ENCODE peak calls at places on chromosomes 5 and 9, in nine cellular contexts. U is CD8-positive, alpha-beta T cell; C is suprapubic skin; F is CD4-positive, alpha-beta memory T cell; X is mesenchymal stem cell; K is brain microvascular endothelial cell; L is colonic mucosa; V is breast epithelium; H is endothelial cell of umbilical vein. D is an unnamed sample. For H3K27me3, the result is how much of the 10 kb centered on the place peaks cover.

GRCh38 chr5:23507278-23507685 is at the start of gene PRDM9:
- DNase-seq in U (no peak), C (no peak), F (no peak), X (peak), K (no peak), L (no peak), V (peak), H (no peak), D (peak)

GRCh38 chr9:73042155-73042554 is 89.3 kb upstream of the ALDH1A1 start:
- DNase-seq in U (no peak), C (no peak), F (no peak), X (peak), K (no peak), L (no peak), V (no peak), H (no peak), D (no peak)

GRCh38 chr5:67249590-67249895 is 52.9 kb upstream of the CD180 start:
- DNase-seq in U (no peak), C (no peak), F (no peak), X (no peak), K (no peak), L (no peak), V (no peak), H (no peak), D (no peak)

GRCh38 chr5:181221792-181222629 is 1.1 kb upstream of the TRIM41 start:
- DNase-seq in U (peak), C (peak), F (peak), X (peak), K (peak), L (peak), V (peak), H (peak), D (peak)

GRCh38 chr5:76402251-76402879 is 720 bp upstream of the IQGAP2 start:
- DNase-seq in U (peak), C (peak), F (no peak), X (no peak), K (no peak), L (peak), V (peak), H (peak), D (no peak)

GRCh38 chr5:108093186-108093585 is 288.7 kb downstream of the FBXL17 start:
- DNase-seq in U (no peak), C (no peak), F (no peak), X (peak), K (no peak), L (no peak), V (no peak), H (peak), D (no peak)

GRCh38 chr5:109563189-109563588 is 126.5 kb upstream of the MAN2A1 start:
- DNase-seq in U (no peak), C (no peak), F (no peak), X (no peak), K (no peak), L (no peak), V (no peak), H (no peak), D (no peak)

GRCh38 chr9:128899566-128900322 is 17.8 kb downstream of the LRRC8A start:
- DNase-seq in U (peak), C (no peak), F (no peak), X (peak), K (no peak), L (no peak), V (no peak), H (no peak), D (no peak)

GRCh38 chr9:1869843-1870242 is 145.3 kb upstream of the SMARCA2 start:
- DNase-seq in U (no peak), C (no peak), F (peak), X (no peak), K (no peak), L (peak), V (no peak), H (no peak), D (no peak)

GRCh38 chr5:132747693-132748440 is 641 bp downstream of the CCNI2 start:
- DNase-seq in U (peak), C (no peak), F (peak), X (no peak), K (no peak), L (no peak), V (peak), H (no peak), D (no peak)

GRCh38 chr5:132748522-132749000 is 1.3 kb downstream of the CCNI2 start:
- DNase-seq in U (peak), C (no peak), F (no peak), X (no peak), K (no peak), L (no peak), V (no peak), H (no peak), D (no peak)

GRCh38 chr5:132750471-132751230 is 3.4 kb downstream of the CCNI2 start:
- DNase-seq in U (peak), C (no peak), F (no peak), X (no peak), K (no peak), L (no peak), V (peak), H (no peak), D (no peak)

GRCh38 chr5:132751444-132751843 is 4.2 kb downstream of the CCNI2 start:
- DNase-seq in U (no peak), C (no peak), F (no peak), X (no peak), K (peak), L (no peak), V (peak), H (no peak), D (no peak)

GRCh38 chr5:132749506-132749905 is 2.3 kb downstream of the CCNI2 start:
- DNase-seq in U (peak), C (no peak), F (no peak), X (no peak), K (no peak), L (no peak), V (peak), H (no peak), D (no peak)
- H3K27me3 ChIP-seq in U (under half), C (under half), F (under half), X (under half), K (under half), L (under half), V (under half), H (under half), D (under half)

DNA sequence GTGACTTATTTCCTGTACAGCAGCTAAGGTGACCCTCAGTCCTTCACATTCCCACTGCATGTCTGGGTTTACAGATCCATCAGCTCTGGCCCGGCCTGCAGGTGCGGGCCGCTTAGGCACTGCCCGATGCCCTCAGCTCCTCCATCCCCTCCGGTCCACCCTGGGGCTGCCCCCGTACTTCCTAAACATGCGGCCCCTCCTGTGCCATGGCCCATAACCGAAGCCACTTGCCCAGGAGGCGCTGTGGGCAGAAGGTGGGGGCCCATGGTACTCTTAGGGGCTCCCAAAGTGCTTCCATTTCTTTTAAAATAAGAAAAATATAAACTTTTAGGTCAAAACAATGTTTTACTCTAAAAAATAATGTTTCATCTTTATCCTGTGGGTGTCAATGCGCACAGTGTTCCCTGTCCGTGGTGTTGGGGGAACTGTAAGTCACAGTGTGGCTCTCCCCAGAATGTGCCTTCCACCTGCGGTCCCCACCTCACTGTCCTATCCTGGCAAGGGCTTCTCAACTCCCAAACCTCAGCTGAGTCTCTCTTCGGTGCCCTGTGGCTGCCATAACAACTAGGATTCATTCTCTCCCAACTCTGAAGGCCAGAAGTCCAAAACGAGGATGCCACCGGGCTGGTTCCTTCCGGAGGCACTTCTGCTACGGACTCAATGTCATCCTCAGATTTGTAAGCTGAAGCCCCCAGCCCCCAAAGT is 132.7 kb upstream of the LPCAT1 start:
- DNase-seq in U (peak), C (no peak), F (no peak), X (no peak), K (no peak), L (no peak), V (no peak), H (no peak), D (no peak)
- H3K27me3 ChIP-seq in U (under half), C (half or more), F (under half), X (half or more), K (under half), L (under half), V (under half), H (under half), D (half or more)

GRCh38 chr5:88677943-88678779 is 204.8 kb downstream of the MEF2C start:
- DNase-seq in U (no peak), C (no peak), F (no peak), X (no peak), K (no peak), L (no peak), V (no peak), H (no peak), D (no peak)
- H3K27me3 ChIP-seq in U (half or more), C (half or more), F (half or more), X (half or more), K (half or more), L (half or more), V (half or more), H (half or more), D (half or more)

DNA sequence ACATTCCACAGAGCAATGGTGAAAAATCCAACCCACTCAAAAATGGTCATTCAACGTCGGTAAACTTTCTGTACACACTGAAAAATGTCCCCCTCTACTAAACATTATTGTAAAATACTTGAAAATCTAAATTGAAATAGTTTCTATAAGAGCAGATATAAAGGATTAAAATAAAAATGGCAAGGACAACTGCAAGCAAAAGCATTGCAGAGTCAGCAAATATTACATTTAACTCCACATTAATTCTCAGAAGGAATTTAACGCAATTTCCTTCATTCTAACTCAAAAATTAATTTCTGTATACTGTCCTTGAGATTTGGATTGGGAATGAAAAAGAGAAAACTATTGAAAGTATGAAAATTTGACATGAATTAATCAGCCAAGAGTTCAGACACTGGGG is 64.4 kb upstream of the SSBP2 start:
- DNase-seq in U (no peak), C (no peak), F (no peak), X (no peak), K (no peak), L (no peak), V (no peak), H (no peak), D (no peak)
- H3K27me3 ChIP-seq in U (under half), C (under half), F (under half), X (under half), K (under half), L (under half), V (under half), H (under half), D (under half)

D was measured in left lung.